ENCODE peak calls at places on chromosome 21, in five cellular contexts. One of them, this sample, is unnamed.

GRCh38 chr21:27674037-27674436 is 707.1 kb upstream of the ADAMTS5 start:
- DNase-seq in fibroblast of mammary gland: peak
- DNase-seq in EH: peak
- DNase-seq in caudate nucleus: no peak
- DNase-seq in NCI-H524: no peak
- DNase-seq in this sample: no peak

GRCh38 chr21:36532769-36533467 is 53.0 kb upstream of the CLDN14 start:
- DNase-seq in fibroblast of mammary gland: peak
- DNase-seq in EH: peak
- DNase-seq in caudate nucleus: no peak
- DNase-seq in NCI-H524: no peak
- DNase-seq in this sample: no peak

GRCh38 chr21:45427331-45428271 is 22.6 kb downstream of the COL18A1 start:
- DNase-seq in fibroblast of mammary gland: peak
- DNase-seq in EH: peak
- DNase-seq in caudate nucleus: no peak
- DNase-seq in NCI-H524: no peak
- DNase-seq in this sample: no peak

GRCh38 chr21:43865471-43866181 is 603 bp downstream of the AGPAT3 start:
- DNase-seq in fibroblast of mammary gland: peak
- DNase-seq in EH: peak
- DNase-seq in caudate nucleus: no peak
- DNase-seq in NCI-H524: no peak
- DNase-seq in this sample: peak

GRCh38 chr21:38924954-38925353 is 119.2 kb downstream of the ETS2 start:
- DNase-seq in fibroblast of mammary gland: no peak
- DNase-seq in EH: no peak
- DNase-seq in caudate nucleus: no peak
- DNase-seq in NCI-H524: no peak
- DNase-seq in this sample: no peak

GRCh38 chr21:44291936-44292811 is 6.5 kb downstream of the AIRE start:
- DNase-seq in fibroblast of mammary gland: no peak
- DNase-seq in EH: no peak
- DNase-seq in caudate nucleus: no peak
- DNase-seq in NCI-H524: no peak
- DNase-seq in this sample: no peak

GRCh38 chr21:46168659-46169386 is 13.4 kb upstream of the FTCD start:
- DNase-seq in fibroblast of mammary gland: no peak
- DNase-seq in EH: no peak
- DNase-seq in caudate nucleus: no peak
- DNase-seq in NCI-H524: no peak
- DNase-seq in this sample: peak

GRCh38 chr21:41600556-41600955 is 92.6 kb upstream of the TMPRSS2 start:
- DNase-seq in fibroblast of mammary gland: no peak
- DNase-seq in EH: no peak
- DNase-seq in caudate nucleus: no peak
- DNase-seq in NCI-H524: no peak
- DNase-seq in this sample: no peak

GRCh38 chr21:33196956-33197374 is 32.8 kb upstream of the IFNAR2 start:
- DNase-seq in fibroblast of mammary gland: peak
- DNase-seq in EH: peak
- DNase-seq in caudate nucleus: peak
- DNase-seq in NCI-H524: peak
- DNase-seq in this sample: peak

GRCh38 chr21:46081022-46081861 is 16.7 kb upstream of the COL6A2 start:
- DNase-seq in fibroblast of mammary gland: no peak
- DNase-seq in EH: peak
- DNase-seq in caudate nucleus: no peak
- DNase-seq in NCI-H524: peak
- DNase-seq in this sample: peak

GRCh38 chr21:16942703-16943102 is 570.1 kb upstream of the CXADR start:
- DNase-seq in fibroblast of mammary gland: peak
- DNase-seq in EH: no peak
- DNase-seq in caudate nucleus: no peak
- DNase-seq in NCI-H524: peak
- DNase-seq in this sample: peak

GRCh38 chr21:42164064-42164789 is 54.7 kb upstream of the ABCG1 start:
- DNase-seq in fibroblast of mammary gland: no peak
- DNase-seq in EH: peak
- DNase-seq in caudate nucleus: peak
- DNase-seq in NCI-H524: peak
- DNase-seq in this sample: peak

GRCh38 chr21:17538576-17538975 is 25.7 kb downstream of the CXADR start:
- DNase-seq in fibroblast of mammary gland: no peak
- DNase-seq in EH: no peak
- DNase-seq in caudate nucleus: no peak
- DNase-seq in NCI-H524: no peak
- DNase-seq in this sample: no peak

GRCh38 chr21:15139881-15140280 is 75.1 kb upstream of the NRIP1 start:
- DNase-seq in fibroblast of mammary gland: no peak
- DNase-seq in EH: no peak
- DNase-seq in caudate nucleus: no peak
- DNase-seq in NCI-H524: no peak
- DNase-seq in this sample: no peak

GRCh38 chr21:39094847-39095525 is 88.3 kb downstream of the PSMG1 start:
- DNase-seq in fibroblast of mammary gland: peak
- DNase-seq in EH: peak
- DNase-seq in caudate nucleus: no peak
- DNase-seq in NCI-H524: peak
- DNase-seq in this sample: no peak

GRCh38 chr21:20730421-20730820 is 267.8 kb upstream of the NCAM2 start:
- DNase-seq in fibroblast of mammary gland: no peak
- DNase-seq in EH: no peak
- DNase-seq in caudate nucleus: no peak
- DNase-seq in NCI-H524: no peak
- DNase-seq in this sample: no peak

GRCh38 chr21:46113497-46114176 is 15.7 kb downstream of the COL6A2 start:
- DNase-seq in fibroblast of mammary gland: no peak
- DNase-seq in EH: no peak
- DNase-seq in caudate nucleus: no peak
- DNase-seq in NCI-H524: no peak
- DNase-seq in this sample: peak

GRCh38 chr21:28230559-28230958 is 762.1 kb downstream of the LTN1 start:
- DNase-seq in fibroblast of mammary gland: peak
- DNase-seq in EH: peak
- DNase-seq in caudate nucleus: no peak
- DNase-seq in NCI-H524: no peak
- DNase-seq in this sample: no peak

This sample was measured in D341Med.